ENCODE peak calls at places on chromosomes 7 and 10, in four cellular contexts. W is glutamatergic neuron, A is RKO, C is GM12865. R is an unnamed sample.

GRCh38 chr7:102300643-102301211 is 14.1 kb downstream of the SH2B2 start:
- DNase-seq in W (peak), A (no peak), C (peak), R (no peak)

GRCh38 chr10:120422459-120422858 is 34.6 kb upstream of the PLPP4 start:
- DNase-seq in W (no peak), A (no peak), C (no peak), R (no peak)

GRCh38 chr7:100887186-100887954 is 2.1 kb downstream of the UFSP1 start:
- DNase-seq in W (no peak), A (no peak), C (peak), R (peak)

GRCh38 chr7:123755345-123755744 is 6.5 kb upstream of the WASL start:
- DNase-seq in W (no peak), A (no peak), C (no peak), R (no peak)

GRCh38 chr10:73161662-73162061 is 6.1 kb downstream of the ECD start:
- DNase-seq in W (no peak), A (no peak), C (no peak), R (no peak)

GRCh38 chr10:58513189-58514101 is 773 bp downstream of the BICC1 start:
- DNase-seq in W (peak), A (no peak), C (no peak), R (peak)

GRCh38 chr7:28419717-28420116 is 7.4 kb downstream of the CREB5 start:
- DNase-seq in W (no peak), A (peak), C (no peak), R (no peak)

GRCh38 chr7:73622909-73623797 is 1.2 kb downstream of the MLXIPL start:
- DNase-seq in W (no peak), A (no peak), C (no peak), R (peak)

GRCh38 chr7:28602282-28602681 is 190.0 kb downstream of the CREB5 start:
- DNase-seq in W (no peak), A (no peak), C (no peak), R (no peak)

GRCh38 chr10:128032466-128032865 is 93.8 kb downstream of the MKI67 start:
- DNase-seq in W (no peak), A (no peak), C (no peak), R (no peak)

GRCh38 chr7:139860090-139860773 is 31.2 kb downstream of the TBXAS1 start:
- DNase-seq in W (no peak), A (no peak), C (peak), R (no peak)

GRCh38 chr7:83271212-83272099 is 108.8 kb upstream of the PCLO start:
- DNase-seq in W (no peak), A (peak), C (peak), R (no peak)

GRCh38 chr7:157873664-157874063 is 536.9 kb downstream of the DNAJB6 start:
- DNase-seq in W (peak), A (no peak), C (no peak), R (no peak)

GRCh38 chr7:66371096-66371824 is 166.1 kb downstream of the TPST1 start:
- DNase-seq in W (no peak), A (no peak), C (no peak), R (no peak)

GRCh38 chr7:116799912-116800311 is 62.5 kb upstream of the CAPZA2 start:
- DNase-seq in W (no peak), A (no peak), C (no peak), R (no peak)

GRCh38 chr7:52781250-52781649 is 254.2 kb upstream of the POM121L12 start:
- DNase-seq in W (no peak), A (no peak), C (no peak), R (no peak)

GRCh38 chr10:84540022-84540616 is 211.7 kb downstream of the CCSER2 start:
- DNase-seq in W (no peak), A (peak), C (no peak), R (no peak)

GRCh38 chr7:1235501-1236131 is 2.9 kb downstream of the UNCX start:
- DNase-seq in W (peak), A (no peak), C (no peak), R (no peak)

GRCh38 chr10:72337039-72337629 is 17.6 kb downstream of the DNAJB12 start:
- DNase-seq in W (peak), A (peak), C (peak), R (peak)

GRCh38 chr7:68411742-68412141 is 1186.5 kb upstream of the AUTS2 start:
- DNase-seq in W (no peak), A (no peak), C (no peak), R (no peak)

GRCh38 chr7:35694161-35694783 is 663 bp downstream of the HERPUD2 start:
- DNase-seq in W (peak), A (peak), C (no peak), R (peak)